ENCODE peak calls at places on chromosomes 6 and 20, in four cellular contexts. L is K562, U is HepG2, E is neural progenitor cell. V is an unnamed sample.
A peak's percentile ranks its signal among the peaks of the same experiment; 100 is the strongest.

GRCh38 chr20:33674294-33675126 is at the start of gene NECAB3:
- DNase-seq in U (peak; percentile 82), E (peak; percentile 94), L (peak; percentile 92), V (peak; percentile 90)

GRCh38 chr20:815914-816606 is 17.5 kb upstream of the FAM110A start:
- DNase-seq in L (peak; percentile 51), U (peak; percentile 70), E (peak; percentile 85), V (peak; percentile 43)

GRCh38 chr6:106895703-106896040 is 78.9 kb downstream of the CD24 start:
- DNase-seq in L (no peak), U (no peak), E (no peak), V (no peak)

GRCh38 chr20:16599257-16599656 is 26.0 kb upstream of the KIF16B start:
- DNase-seq in E (no peak), U (no peak), L (no peak), V (no peak)

GRCh38 chr6:29678114-29678513 is 2.8 kb downstream of the ZFP57 start:
- DNase-seq in L (no peak), U (no peak), E (no peak), V (no peak)

GRCh38 chr20:37396520-37397075 is 50.7 kb downstream of the SRC start:
- DNase-seq in E (peak; percentile 96), U (no peak), L (peak; percentile 71), V (peak; percentile 78)

GRCh38 chr20:45845452-45845851 is 11.7 kb downstream of the ACOT8 start:
- DNase-seq in L (no peak), E (no peak), U (no peak), V (no peak)

GRCh38 chr6:134394905-134395304 is 77.0 kb upstream of the SGK1 start:
- DNase-seq in L (no peak), E (no peak), U (no peak), V (no peak)

GRCh38 chr6:44273617-44274016 is 3.4 kb downstream of the TMEM151B start:
- DNase-seq in U (no peak), E (no peak), L (no peak), V (no peak)

GRCh38 chr6:22447191-22447590 is 122.2 kb upstream of the HDGFL1 start:
- DNase-seq in L (no peak), U (no peak), E (peak; percentile 31), V (peak; percentile 29)

GRCh38 chr6:105397987-105398386 is 4.9 kb downstream of the PREP start:
- DNase-seq in L (no peak), E (peak; percentile 82), U (peak; percentile 63), V (no peak)

GRCh38 chr20:10385850-10386544 is 48.0 kb downstream of the MKKS start:
- DNase-seq in U (no peak), E (no peak), L (no peak), V (no peak)

GRCh38 chr6:16302721-16303552 is 64.5 kb downstream of the GMPR start:
- DNase-seq in E (peak; percentile 39), U (peak; percentile 63), L (no peak), V (no peak)

GRCh38 chr6:15391500-15391899 is 145.6 kb downstream of the JARID2 start:
- DNase-seq in E (no peak), L (no peak), U (no peak), V (no peak)

GRCh38 chr6:30196376-30196775 is 16.8 kb downstream of the TRIM26 start:
- DNase-seq in L (no peak), U (no peak), E (no peak), V (no peak)

GRCh38 chr20:46293084-46293483 is 15.2 kb downstream of the CDH22 start:
- DNase-seq in L (peak; percentile 44), E (peak; percentile 92), U (peak; percentile 51), V (no peak)

GRCh38 chr6:15628499-15629131 is 34.2 kb downstream of the DTNBP1 start:
- DNase-seq in E (no peak), L (no peak), U (no peak), V (no peak)

GRCh38 chr6:79762370-79762769 is 131.2 kb downstream of the SH3BGRL2 start:
- DNase-seq in U (no peak), L (no peak), E (peak; percentile 42), V (peak; percentile 12)

GRCh38 chr6:110813813-110814487 is 1.3 kb downstream of the CDK19 start:
- DNase-seq in U (no peak), L (no peak), E (peak; percentile 17), V (no peak)

GRCh38 chr20:22288156-22288555 is 296.2 kb downstream of the FOXA2 start:
- DNase-seq in U (no peak), L (no peak), E (no peak), V (no peak)

GRCh38 chr6:52881662-52881995 is 27.9 kb downstream of the GSTA3 start:
- DNase-seq in E (no peak), L (no peak), U (no peak), V (no peak)

GRCh38 chr6:43948527-43949450 is 178.5 kb downstream of the MRPL14 start:
- DNase-seq in U (no peak), L (no peak), E (no peak), V (no peak)

GRCh38 chr6:9710574-9710973 is 704.3 kb downstream of the TFAP2A start:
- DNase-seq in L (no peak), U (no peak), E (no peak), V (no peak)

GRCh38 chr6:26056583-26057350 is 30.5 kb upstream of the HFE start:
- DNase-seq in L (peak; percentile 67), E (peak; percentile 56), U (peak; percentile 56), V (peak; percentile 41)

GRCh38 chr20:44494266-44494665 is 18.6 kb downstream of the TTPAL start:
- DNase-seq in L (no peak), U (no peak), E (no peak), V (no peak)

GRCh38 chr20:51387125-51387865 is 155.2 kb downstream of the NFATC2 start:
- DNase-seq in L (no peak), U (no peak), E (peak; percentile 34), V (no peak)

GRCh38 chr20:51386586-51386985 is 155.9 kb downstream of the NFATC2 start:
- DNase-seq in U (no peak), E (no peak), L (no peak), V (no peak)

GRCh38 chr20:51388756-51389542 is 153.6 kb downstream of the NFATC2 start:
- DNase-seq in U (no peak), L (no peak), E (no peak), V (no peak)

GRCh38 chr20:51388227-51388626 is 154.3 kb downstream of the NFATC2 start:
- DNase-seq in L (no peak), U (no peak), E (no peak), V (no peak)

DNA sequence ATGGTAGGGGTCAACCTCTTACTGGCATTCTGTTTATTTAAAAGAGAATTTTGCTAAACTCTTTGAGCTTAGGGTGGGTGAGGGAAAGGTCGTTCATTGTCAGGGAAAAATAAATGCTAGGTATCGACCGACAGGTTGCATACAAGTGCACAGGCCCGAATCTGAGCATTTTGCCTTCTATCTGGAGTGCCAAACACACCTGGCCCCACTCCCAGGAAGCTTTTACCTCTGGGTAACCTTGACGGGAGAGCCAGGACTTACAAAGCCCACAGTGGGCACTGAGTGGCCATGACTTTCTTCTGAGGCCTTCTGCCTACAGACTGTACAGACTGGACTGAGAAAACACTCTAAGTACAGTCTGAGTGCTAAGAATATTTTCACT is 153.0 kb downstream of the NFATC2 start:
- DNase-seq in E (no peak), U (no peak), L (no peak), V (no peak)
- H3K4me1 ChIP-seq in E (peaks cover 14% of the 10 kb centered on the region), U (no peaks in the 10 kb centered on the region), L (no peaks in the 10 kb centered on the region), V (no peaks in the 10 kb centered on the region)

DNA sequence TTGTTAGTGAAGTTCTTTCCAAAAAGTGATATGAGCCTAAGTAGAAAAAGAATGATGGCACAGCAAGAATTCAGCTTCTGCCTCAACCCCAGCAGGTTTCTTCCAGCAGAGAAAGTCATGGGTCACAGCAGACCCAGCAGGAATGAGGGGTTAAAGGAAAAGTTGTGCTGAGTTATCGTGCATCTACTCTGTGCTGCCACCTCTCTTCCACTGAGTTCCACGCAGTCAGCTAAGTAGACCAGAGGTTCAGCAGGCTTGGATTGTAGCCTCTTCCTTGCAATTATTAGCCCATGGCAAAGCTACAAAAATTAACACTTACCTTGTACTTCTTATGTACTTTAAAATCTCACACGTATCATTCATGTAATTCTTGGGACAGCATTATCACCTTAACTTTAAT is 510.8 kb downstream of the PTPRT start:
- DNase-seq in E (peak; percentile 46), L (no peak), U (peak; percentile 10), V (no peak)
- TF ChIP-seq CTCF in E (peak; percentile 47), L (peak; percentile 32), U (peak; percentile 53), V (peak; percentile 19)

GRCh38 chr20:63177134-63177784 is 38.7 kb downstream of the YTHDF1 start:
- DNase-seq in E (peak; percentile 86), L (no peak), U (no peak), V (no peak)

GRCh38 chr20:63178445-63178818 is 37.5 kb downstream of the YTHDF1 start:
- DNase-seq in U (no peak), E (peak; percentile 93), L (no peak), V (no peak)

GRCh38 chr20:63176448-63177133 is 39.3 kb downstream of the YTHDF1 start:
- DNase-seq in L (no peak), E (peak; percentile 68), U (no peak), V (no peak)

GRCh38 chr20:63178889-63179751 is 36.8 kb downstream of the YTHDF1 start:
- DNase-seq in L (peak; percentile 83), E (peak; percentile 71), U (no peak), V (peak; percentile 70)

DNA sequence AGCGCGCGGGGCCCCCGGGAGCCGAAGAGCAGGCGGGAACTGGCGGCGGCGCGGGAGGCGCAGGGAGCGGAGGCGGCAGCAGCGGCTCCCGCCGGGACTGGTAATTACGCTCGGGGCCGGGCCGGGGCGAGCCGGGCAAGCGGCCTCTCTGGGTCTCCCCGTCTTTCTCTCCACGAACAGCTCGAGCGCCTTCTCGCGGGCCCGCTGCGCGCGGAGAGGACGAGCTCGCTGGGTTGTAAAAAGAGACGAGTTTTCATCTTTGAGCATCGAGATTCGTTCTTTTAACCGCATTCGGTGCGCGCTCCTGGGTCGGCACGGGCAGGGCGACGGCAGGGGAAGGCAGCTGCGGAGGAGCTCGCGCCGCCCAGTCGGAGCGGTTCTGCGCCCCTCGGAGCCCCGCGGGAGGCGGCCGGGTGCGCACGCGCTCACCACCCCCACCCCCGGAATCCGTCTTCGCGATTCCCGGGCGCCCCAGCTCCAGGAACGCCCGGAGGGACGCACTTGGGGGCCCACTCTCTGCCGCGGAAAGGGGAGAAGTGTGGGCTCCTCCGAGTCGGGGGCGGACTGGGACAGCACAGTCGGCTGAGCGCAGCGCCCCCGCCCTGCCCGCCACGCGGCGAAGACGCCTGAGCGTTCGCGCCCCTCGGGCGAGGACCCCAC is 38.0 kb downstream of the YTHDF1 start:
- DNase-seq in E (peak; percentile 56), U (no peak), L (no peak), V (no peak)
- H3K27me3 ChIP-seq in E (peaks cover 68% of the 10 kb centered on the region), U (peaks cover 18% of the 10 kb centered on the region), L (peaks cover 33% of the 10 kb centered on the region), V (peaks cover 64% of the 10 kb centered on the region)

GRCh38 chr6:38270367-38270766 is 369.4 kb downstream of the BTBD9 start:
- DNase-seq in E (no peak), U (no peak), L (no peak), V (no peak)
- H3K4me1 ChIP-seq in E (peaks cover 50% of the 10 kb centered on the region), U (no peaks in the 10 kb centered on the region), L (no peaks in the 10 kb centered on the region), V (peaks cover 3% of the 10 kb centered on the region)

V was measured in BE2C.